ENCODE peak calls at places on chromosome 2, in ten cellular contexts. T is astrocyte of the cerebellum; P is KBM-7; E is NAMALWA; X is IMR-90; D is Peyer's patch; Y is activated CD4-positive, alpha-beta T cell treated with anti-CD3 and anti-CD28 coated beads for 4 hours; A is effector CD8-positive, alpha-beta T cell; N is pons; S is tibial nerve. M is an unnamed sample.

GRCh38 chr2:157221394-157221988 is 36.0 kb upstream of the GALNT5 start:
- DNase-seq in T (no peak), P (no peak), E (no peak), X (no peak), D (no peak), Y (no peak), A (no peak), N (no peak), S (no peak), M (no peak)

GRCh38 chr2:231429916-231430315 is 34.4 kb downstream of the NCL start:
- DNase-seq in T (no peak), P (no peak), E (no peak), X (no peak), D (no peak), Y (no peak), A (no peak), N (no peak), S (no peak), M (no peak)

GRCh38 chr2:158403237-158403636 is 53.3 kb downstream of the CCDC148 start:
- DNase-seq in T (no peak), P (no peak), E (no peak), X (peak), D (no peak), Y (no peak), A (no peak), N (peak), S (no peak), M (no peak)

GRCh38 chr2:239310401-239311061 is 90.3 kb downstream of the HDAC4 start:
- DNase-seq in T (no peak), P (no peak), E (no peak), X (no peak), D (peak), Y (no peak), A (no peak), N (no peak), S (no peak), M (peak)

GRCh38 chr2:181470815-181471214 is 13.6 kb downstream of the ITGA4 start:
- DNase-seq in T (no peak), P (no peak), E (no peak), X (no peak), D (no peak), Y (no peak), A (no peak), N (no peak), S (no peak), M (no peak)

GRCh38 chr2:219417374-219417773 is 803 bp upstream of the DES start:
- DNase-seq in T (no peak), P (no peak), E (no peak), X (no peak), D (no peak), Y (peak), A (no peak), N (no peak), S (no peak), M (no peak)

GRCh38 chr2:188326669-188327301 is 35.1 kb downstream of the GULP1 start:
- DNase-seq in T (no peak), P (no peak), E (no peak), X (peak), D (no peak), Y (no peak), A (no peak), N (no peak), S (no peak), M (no peak)

GRCh38 chr2:191636235-191636543 is 41.7 kb upstream of the NABP1 start:
- DNase-seq in T (peak), P (no peak), E (no peak), X (peak), D (no peak), Y (no peak), A (no peak), N (no peak), S (no peak), M (no peak)

GRCh38 chr2:72757177-72757775 is 68.6 kb downstream of the EXOC6B start:
- DNase-seq in T (no peak), P (no peak), E (no peak), X (peak), D (no peak), Y (no peak), A (no peak), N (no peak), S (no peak), M (no peak)

GRCh38 chr2:205734436-205734835 is 52.1 kb downstream of the NRP2 start:
- DNase-seq in T (peak), P (peak), E (no peak), X (peak), D (no peak), Y (no peak), A (no peak), N (no peak), S (peak), M (peak)

GRCh38 chr2:79511320-79511951 is 1.4 kb upstream of the CTNNA2 start:
- DNase-seq in T (peak), P (peak), E (peak), X (peak), D (no peak), Y (no peak), A (no peak), N (peak), S (no peak), M (peak)

GRCh38 chr2:189022492-189022891 is 48.3 kb downstream of the COL3A1 start:
- DNase-seq in T (no peak), P (no peak), E (no peak), X (peak), D (no peak), Y (no peak), A (no peak), N (no peak), S (peak), M (no peak)

GRCh38 chr2:187009483-187010239 is 160.7 kb upstream of the ZSWIM2 start:
- DNase-seq in T (no peak), P (no peak), E (no peak), X (no peak), D (no peak), Y (no peak), A (no peak), N (no peak), S (no peak), M (no peak)

GRCh38 chr2:165794520-165794882 is 454 bp upstream of the GALNT3 start:
- DNase-seq in T (peak), P (peak), E (peak), X (peak), D (peak), Y (peak), A (no peak), N (no peak), S (peak), M (peak)

GRCh38 chr2:204544961-204545860 is at the start of gene PARD3B:
- DNase-seq in T (no peak), P (peak), E (no peak), X (peak), D (no peak), Y (no peak), A (no peak), N (peak), S (no peak), M (peak)

GRCh38 chr2:96547203-96547641 is 10.7 kb downstream of the ARID5A start:
- DNase-seq in T (no peak), P (no peak), E (no peak), X (no peak), D (no peak), Y (no peak), A (no peak), N (no peak), S (no peak), M (no peak)

GRCh38 chr2:97718051-97718882 is 4.9 kb downstream of the ZAP70 start:
- DNase-seq in T (no peak), P (peak), E (peak), X (no peak), D (peak), Y (peak), A (peak), N (no peak), S (no peak), M (no peak)

GRCh38 chr2:54728669-54729120 is 5.2 kb downstream of the EML6 start:
- DNase-seq in T (peak), P (no peak), E (no peak), X (peak), D (no peak), Y (no peak), A (no peak), N (no peak), S (no peak), M (peak)

GRCh38 chr2:222358876-222359275 is 60.1 kb upstream of the PAX3 start:
- DNase-seq in T (peak), P (peak), E (no peak), X (no peak), D (no peak), Y (no peak), A (no peak), N (no peak), S (peak), M (no peak)

GRCh38 chr2:237540823-237541222 is 25.6 kb upstream of the PRLH start:
- DNase-seq in T (peak), P (no peak), E (no peak), X (peak), D (no peak), Y (no peak), A (no peak), N (no peak), S (peak), M (no peak)

GRCh38 chr2:44688442-44689124 is 252.9 kb upstream of the SIX3 start:
- DNase-seq in T (no peak), P (no peak), E (no peak), X (no peak), D (no peak), Y (no peak), A (no peak), N (no peak), S (no peak), M (no peak)

GRCh38 chr2:37506407-37507068 is 162.1 kb downstream of the QPCT start:
- DNase-seq in T (no peak), P (no peak), E (no peak), X (peak), D (no peak), Y (no peak), A (no peak), N (no peak), S (no peak), M (no peak)

GRCh38 chr2:239380831-239381708 is 19.8 kb downstream of the HDAC4 start:
- DNase-seq in T (no peak), P (no peak), E (peak), X (no peak), D (peak), Y (peak), A (peak), N (peak), S (no peak), M (peak)

GRCh38 chr2:96152301-96153165 is 7.3 kb upstream of the DUSP2 start:
- DNase-seq in T (no peak), P (no peak), E (no peak), X (no peak), D (no peak), Y (no peak), A (no peak), N (no peak), S (no peak), M (no peak)

GRCh38 chr2:152694161-152694661 is 23.1 kb downstream of the PRPF40A start:
- DNase-seq in T (peak), P (no peak), E (no peak), X (peak), D (no peak), Y (peak), A (no peak), N (peak), S (no peak), M (no peak)

M was measured in Ammon's horn.